ENCODE peak calls at places on chromosomes 13 and 19, in seven cellular contexts. J is naive B cell; W is naive thymus-derived CD8-positive, alpha-beta T cell; S is tibial artery; U is WTC11; A is bronchial epithelial cell; D is EH. T is an unnamed sample.

GRCh38 chr19:15337202-15337601 is 4.9 kb upstream of the BRD4 start:
- DNase-seq in A (no peak), W (no peak), D (peak; percentile 87), J (no peak), S (peak; percentile 46), U (no peak), T (peak; percentile 83)

GRCh38 chr19:44988896-44989563 is 12.2 kb upstream of the RELB start:
- DNase-seq in U (peak; percentile 86), J (peak; percentile 52), S (peak; percentile 31), D (peak; percentile 73), W (peak; percentile 56), A (peak; percentile 40), T (peak; percentile 87)

GRCh38 chr13:65855276-65855675 is 1374.9 kb downstream of the PCDH9 start:
- DNase-seq in J (no peak), S (no peak), A (no peak), D (no peak), W (no peak), U (no peak), T (no peak)

GRCh38 chr19:20051841-20052768 is 12.8 kb upstream of the ZNF682 start:
- DNase-seq in J (peak; percentile 43), U (peak; percentile 99), D (peak; percentile 96), S (peak; percentile 98), A (peak; percentile 97), W (peak; percentile 53), T (peak; percentile 97)

GRCh38 chr13:106573855-106574254 is 5.9 kb upstream of the ARGLU1 start:
- DNase-seq in A (peak; percentile 40), J (no peak), S (peak; percentile 62), U (no peak), D (peak; percentile 60), W (no peak), T (peak; percentile 69)

GRCh38 chr13:50340566-50341287 is 325.5 kb downstream of the KCNRG start:
- DNase-seq in U (no peak), W (no peak), A (no peak), J (no peak), S (no peak), D (no peak), T (no peak)

GRCh38 chr13:109231853-109232252 is 554.5 kb downstream of the IRS2 start:
- DNase-seq in A (no peak), W (no peak), U (no peak), S (no peak), D (no peak), J (no peak), T (no peak)

GRCh38 chr19:4776436-4777205 is 14.9 kb upstream of the FEM1A start:
- DNase-seq in U (peak; percentile 28), J (no peak), W (no peak), D (peak; percentile 14), S (no peak), A (no peak), T (peak; percentile 18)

GRCh38 chr13:21979156-21979819 is 308.4 kb downstream of the FGF9 start:
- DNase-seq in A (no peak), J (no peak), D (no peak), W (no peak), U (no peak), S (no peak), T (peak; percentile 43)

GRCh38 chr19:57719901-57720519 is 7.4 kb downstream of the ZNF671 start:
- DNase-seq in W (no peak), D (no peak), A (no peak), S (no peak), U (no peak), J (no peak), T (no peak)

GRCh38 chr19:30335306-30335886 is 36.8 kb upstream of the ZNF536 start:
- DNase-seq in D (no peak), S (no peak), J (no peak), A (no peak), U (no peak), W (no peak), T (no peak)

GRCh38 chr19:45792482-45793177 is at the start of gene DMWD:
- DNase-seq in A (peak; percentile 93), U (peak; percentile 100), W (peak; percentile 99), J (peak; percentile 99), S (peak; percentile 100), D (peak; percentile 99), T (peak; percentile 100)

GRCh38 chr13:99871249-99871898 is 100.2 kb downstream of the ZIC5 start:
- DNase-seq in J (no peak), D (no peak), S (no peak), W (no peak), U (no peak), A (no peak), T (no peak)

GRCh38 chr13:21696865-21697448 is 26.1 kb downstream of the FGF9 start:
- DNase-seq in J (no peak), U (no peak), W (no peak), A (peak; percentile 53), D (no peak), S (no peak), T (no peak)

T was measured in GM23248.